ENCODE peak calls at places on chromosomes 16 and 17, in four cellular contexts. B, Y, Q and N are unnamed samples.

GRCh38 chr16:47732806-47733150 is 271.6 kb downstream of the PHKB start:
- DNase-seq in B (peak; percentile 71), Y (no peak), Q (no peak), N (no peak)

GRCh38 chr17:17297217-17297616 is 6.0 kb upstream of the NT5M start:
- DNase-seq in B (peak; percentile 84), Y (no peak), Q (no peak), N (no peak)

GRCh38 chr17:39525801-39526506 is 64.7 kb downstream of the CDK12 start:
- DNase-seq in B (no peak), Y (no peak), Q (no peak), N (no peak)

GRCh38 chr17:5097101-5097834 is 14.4 kb downstream of the ZNF232 start:
- DNase-seq in B (no peak), Y (peak; percentile 62), Q (no peak), N (peak; percentile 50)

GRCh38 chr16:73126453-73126853 is 78.5 kb upstream of the ZFHX3 start:
- DNase-seq in B (no peak), Y (peak; percentile 60), Q (no peak), N (no peak)

GRCh38 chr16:83994087-83994486 is 26.0 kb downstream of the NECAB2 start:
- DNase-seq in B (peak; percentile 61), Y (no peak), Q (no peak), N (no peak)

GRCh38 chr17:19019041-19019941 is 14.7 kb upstream of the FAM83G start:
- DNase-seq in B (no peak), Y (no peak), Q (peak; percentile 83), N (no peak)

GRCh38 chr16:13122074-13122473 is 220.7 kb downstream of the SHISA9 start:
- DNase-seq in B (no peak), Y (no peak), Q (no peak), N (no peak)

GRCh38 chr17:49106366-49107210 is 26.0 kb upstream of the B4GALNT2 start:
- DNase-seq in B (peak; percentile 61), Y (peak; percentile 61), Q (peak; percentile 38), N (no peak)

GRCh38 chr17:19651461-19652238 is 3.1 kb downstream of the ALDH3A2 start:
- DNase-seq in B (peak; percentile 50), Y (no peak), Q (no peak), N (no peak)

GRCh38 chr17:56866496-56866895 is 32.5 kb downstream of the DGKE start:
- DNase-seq in B (no peak), Y (no peak), Q (no peak), N (no peak)

GRCh38 chr17:78374631-78375274 is 3.7 kb upstream of the PGS1 start:
- DNase-seq in B (peak; percentile 68), Y (no peak), Q (no peak), N (no peak)

GRCh38 chr17:61251939-61252865 is 147.4 kb upstream of the TBX2 start:
- DNase-seq in B (no peak), Y (peak; percentile 87), Q (no peak), N (peak; percentile 84)

GRCh38 chr16:89256651-89257254 is 39.2 kb downstream of the ZNF778 start:
- DNase-seq in B (peak; percentile 81), Y (peak; percentile 60), Q (no peak), N (peak; percentile 75)

GRCh38 chr17:37608369-37609169 is 649 bp downstream of the SYNRG start:
- DNase-seq in B (peak; percentile 2), Y (peak; percentile 67), Q (no peak), N (no peak)

GRCh38 chr16:83577201-83577600 is 230.6 kb upstream of the HSBP1 start:
- DNase-seq in B (no peak), Y (no peak), Q (no peak), N (no peak)

GRCh38 chr17:59451706-59452105 is 113.7 kb upstream of the DHX40 start:
- DNase-seq in B (peak; percentile 68), Y (peak; percentile 50), Q (no peak), N (no peak)

GRCh38 chr16:1193143-1193824 is 31.8 kb downstream of the TPSG1 start:
- DNase-seq in B (no peak), Y (no peak), Q (peak; percentile 67), N (peak; percentile 24)

GRCh38 chr16:50310308-50311133 is 44.2 kb downstream of the ADCY7 start:
- DNase-seq in B (no peak), Y (peak; percentile 3), Q (no peak), N (no peak)
- H3K4me1 ChIP-seq in B (peaks cover 4% of the 10 kb centered on the region), Y (no peaks in the 10 kb centered on the region), Q (no peaks in the 10 kb centered on the region), N (no peaks in the 10 kb centered on the region)

DNA sequence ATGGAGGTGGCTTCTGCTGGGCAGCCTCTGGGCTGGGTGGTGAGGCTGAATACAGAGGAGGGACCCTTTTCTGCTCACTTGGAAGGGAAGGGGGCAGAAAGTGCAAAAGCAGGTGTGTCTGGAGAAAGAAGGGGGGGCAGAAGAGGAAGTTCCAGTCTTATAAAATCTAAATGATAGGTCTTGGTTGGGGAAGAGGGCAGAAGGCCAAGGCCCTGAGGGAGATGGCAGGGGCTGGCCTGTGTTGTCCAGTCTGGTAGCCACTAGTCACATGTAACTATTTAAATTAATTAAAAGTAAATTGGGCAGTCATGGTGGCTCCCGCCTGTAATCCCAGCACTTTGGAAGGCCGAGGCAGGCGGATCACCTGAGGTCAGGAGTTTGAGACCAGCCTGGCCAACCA is 2.5 kb upstream of the CAMKK1 start:
- DNase-seq in B (no peak), Y (no peak), Q (no peak), N (no peak)
- H3K27ac ChIP-seq in B (peak overlapping the region; percentile 49), Y (peak overlapping the region; percentile 90), Q (no peak overlapping the region), N (peak overlapping the region; percentile 89)

GRCh38 chr17:52025231-52025630 is 133.3 kb downstream of the CA10 start:
- DNase-seq in B (no peak), Y (no peak), Q (no peak), N (no peak)
- H3K9me3 ChIP-seq in B (peaks cover 9% of the 10 kb centered on the region), Y (no peaks in the 10 kb centered on the region), Q (no peaks in the 10 kb centered on the region), N (no peaks in the 10 kb centered on the region)

DNA sequence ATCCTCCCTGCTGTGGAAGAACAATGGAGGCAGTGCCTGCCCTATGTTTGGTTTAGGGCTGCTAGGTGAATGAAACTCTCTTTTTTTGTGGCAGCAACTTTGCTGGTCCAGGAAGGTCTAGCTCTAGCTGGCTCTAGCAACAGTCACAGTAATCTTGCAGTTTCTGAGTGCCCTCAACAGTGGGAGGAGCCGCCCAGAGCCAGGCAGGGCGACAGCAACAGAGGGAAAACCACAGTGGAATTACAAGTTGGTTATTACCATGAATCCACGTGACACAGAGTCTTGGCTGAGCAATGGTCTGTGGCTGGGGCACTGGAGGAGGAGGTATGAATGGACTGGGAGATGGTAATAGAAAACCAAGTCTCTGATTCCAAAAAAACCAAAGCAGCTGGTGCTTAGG is 10.3 kb downstream of the HSPB9 start:
- DNase-seq in B (no peak), Y (no peak), Q (no peak), N (peak; percentile 77)
- H3K4me1 ChIP-seq in B (no peaks in the 10 kb centered on the region), Y (peaks cover 29% of the 10 kb centered on the region), Q (peaks cover 9% of the 10 kb centered on the region), N (peaks cover 74% of the 10 kb centered on the region)

GRCh38 chr16:28573738-28574718 is 20.3 kb downstream of the SGF29 start:
- DNase-seq in B (no peak), Y (no peak), Q (no peak), N (no peak)
- H3K27ac ChIP-seq in B (no peak overlapping the region), Y (peak overlapping the region; percentile 89), Q (no peak overlapping the region), N (no peak overlapping the region)

GRCh38 chr16:64445649-64446048 is 676.2 kb downstream of the CDH11 start:
- DNase-seq in B (no peak), Y (no peak), Q (no peak), N (no peak)

GRCh38 chr16:64440421-64440831 is 681.4 kb downstream of the CDH11 start:
- DNase-seq in B (peak; percentile 90), Y (peak; percentile 36), Q (no peak), N (no peak)

GRCh38 chr16:64449511-64449910 is 672.4 kb downstream of the CDH11 start:
- DNase-seq in B (no peak), Y (no peak), Q (no peak), N (no peak)

GRCh38 chr16:64450170-64450569 is 671.7 kb downstream of the CDH11 start:
- DNase-seq in B (peak; percentile 65), Y (no peak), Q (no peak), N (no peak)

GRCh38 chr16:64445245-64445644 is 676.6 kb downstream of the CDH11 start:
- DNase-seq in B (no peak), Y (no peak), Q (no peak), N (no peak)
- H3K9me3 ChIP-seq in B (no peaks in the 10 kb centered on the region), Y (no peaks in the 10 kb centered on the region), Q (peaks cover 3% of the 10 kb centered on the region), N (no peaks in the 10 kb centered on the region)